ENCODE peak calls at places on chromosomes 11 and 22, in four cellular contexts. U is GM12878, Z is HEK293T, E is H1. O is an unnamed sample.

GRCh38 chr11:33383075-33383919 is 126.1 kb downstream of the HIPK3 start:
- DNase-seq in E (no peak), Z (no peak), U (peak; percentile 33), O (no peak)

GRCh38 chr11:77046060-77046501 is 11.9 kb downstream of the B3GNT6 start:
- DNase-seq in U (no peak), Z (peak; percentile 76), E (peak; percentile 92), O (peak; percentile 30)

GRCh38 chr22:42180349-42180842 is 49.8 kb upstream of the CYP2D6 start:
- DNase-seq in E (no peak), Z (no peak), U (no peak), O (no peak)

GRCh38 chr11:119671048-119671447 is 58.0 kb downstream of the NECTIN1 start:
- DNase-seq in E (no peak), U (no peak), Z (no peak), O (no peak)

GRCh38 chr22:48737461-48738203 is 1090.0 kb downstream of the BRD1 start:
- DNase-seq in U (no peak), Z (no peak), E (no peak), O (no peak)

GRCh38 chr11:110491577-110492352 is 62.0 kb downstream of the FDX1 start:
- DNase-seq in Z (no peak), U (no peak), E (no peak), O (peak; percentile 22)

GRCh38 chr11:795638-796564 is 2.2 kb downstream of the SLC25A22 start:
- DNase-seq in U (no peak), Z (no peak), E (no peak), O (no peak)

GRCh38 chr22:37212174-37212906 is at the start of gene SSTR3:
- DNase-seq in E (peak; percentile 62), Z (no peak), U (no peak), O (no peak)

GRCh38 chr11:65305501-65306268 is 9.0 kb upstream of the CDC42EP2 start:
- DNase-seq in U (no peak), Z (no peak), E (no peak), O (no peak)

GRCh38 chr11:101686514-101686913 is 102.7 kb upstream of the TRPC6 start:
- DNase-seq in E (no peak), U (no peak), Z (no peak), O (no peak)

GRCh38 chr11:72750086-72750485 is 2.1 kb downstream of the ARAP1 start:
- DNase-seq in U (no peak), E (no peak), Z (no peak), O (no peak)

GRCh38 chr22:22897036-22897435 is 9.4 kb downstream of the IGLL5 start:
- DNase-seq in E (no peak), Z (no peak), U (no peak), O (no peak)

GRCh38 chr11:74226907-74227306 is 55.8 kb downstream of the PPME1 start:
- DNase-seq in U (no peak), E (no peak), Z (no peak), O (no peak)

GRCh38 chr11:63919267-63920125 is 2.5 kb upstream of the RCOR2 start:
- DNase-seq in Z (no peak), U (no peak), E (no peak), O (peak; percentile 96)

GRCh38 chr11:62020661-62021060 is 53.2 kb upstream of the FTH1 start:
- DNase-seq in Z (no peak), E (no peak), U (no peak), O (no peak)

GRCh38 chr22:19035474-19036228 is 86.6 kb downstream of the DGCR2 start:
- DNase-seq in Z (no peak), U (no peak), E (peak; percentile 82), O (no peak)

GRCh38 chr22:24335529-24335928 is 64.9 kb downstream of the SPECC1L start:
- DNase-seq in U (no peak), E (no peak), Z (no peak), O (no peak)

GRCh38 chr22:29144786-29145160 is 60.9 kb upstream of the EMID1 start:
- DNase-seq in U (no peak), E (peak; percentile 42), Z (no peak), O (no peak)

GRCh38 chr11:16669799-16670415 is 68.5 kb upstream of the C11orf58 start:
- DNase-seq in E (no peak), U (no peak), Z (no peak), O (peak; percentile 70)

GRCh38 chr11:36041988-36042606 is 98.2 kb downstream of the LDLRAD3 start:
- DNase-seq in Z (no peak), E (no peak), U (no peak), O (no peak)

GRCh38 chr11:130829801-130830562 is 86.3 kb downstream of the SNX19 start:
- DNase-seq in E (no peak), Z (no peak), U (no peak), O (no peak)

GRCh38 chr11:60754887-60755286 is 1.8 kb upstream of the MS4A15 start:
- DNase-seq in E (no peak), U (no peak), Z (no peak), O (no peak)

GRCh38 chr11:103604310-103604709 is 432.1 kb upstream of the DDI1 start:
- DNase-seq in U (no peak), Z (no peak), E (no peak), O (no peak)

GRCh38 chr11:2769409-2769778 is 69.6 kb upstream of the KCNQ1OT1 start:
- DNase-seq in U (no peak), E (peak; percentile 23), Z (no peak), O (no peak)

GRCh38 chr22:37260939-37261338 is 16.9 kb upstream of the RAC2 start:
- DNase-seq in E (peak; percentile 78), Z (peak; percentile 84), U (no peak), O (no peak)

GRCh38 chr11:26753738-26754504 is 32.1 kb upstream of the SLC5A12 start:
- DNase-seq in Z (peak; percentile 41), E (no peak), U (no peak), O (peak; percentile 23)

GRCh38 chr22:42294034-42294985 is 23.9 kb upstream of the TCF20 start:
- DNase-seq in E (peak; percentile 92), Z (peak; percentile 60), U (no peak), O (no peak)

GRCh38 chr11:99410636-99411035 is 389.9 kb downstream of the CNTN5 start:
- DNase-seq in Z (no peak), E (no peak), U (no peak), O (no peak)

GRCh38 chr11:68406318-68407313 is 53.9 kb upstream of the PPP6R3 start:
- DNase-seq in E (no peak), U (no peak), Z (no peak), O (no peak)
- TF ChIP-seq SUZ12 in E (no peak), U (no peak), Z (no peak), O (no peak)

GRCh38 chr11:131867457-131868257 is 497.2 kb downstream of the NTM start:
- DNase-seq in Z (peak; percentile 65), E (peak; percentile 86), U (no peak), O (peak; percentile 84)
- TF ChIP-seq SUZ12 in Z (no peak), E (no peak), U (no peak), O (no peak)

GRCh38 chr11:117381481-117381880 is 53.8 kb downstream of the CEP164 start:
- DNase-seq in E (no peak), Z (no peak), U (no peak), O (no peak)
- TF ChIP-seq SUZ12 in E (no peak), Z (no peak), U (no peak), O (no peak)

GRCh38 chr11:67504023-67504949 is 877 bp downstream of the PITPNM1 start:
- DNase-seq in E (peak; percentile 71), U (no peak), Z (peak; percentile 58), O (no peak)
- TF ChIP-seq SUZ12 in E (no peak), U (no peak), Z (no peak), O (no peak)

DNA sequence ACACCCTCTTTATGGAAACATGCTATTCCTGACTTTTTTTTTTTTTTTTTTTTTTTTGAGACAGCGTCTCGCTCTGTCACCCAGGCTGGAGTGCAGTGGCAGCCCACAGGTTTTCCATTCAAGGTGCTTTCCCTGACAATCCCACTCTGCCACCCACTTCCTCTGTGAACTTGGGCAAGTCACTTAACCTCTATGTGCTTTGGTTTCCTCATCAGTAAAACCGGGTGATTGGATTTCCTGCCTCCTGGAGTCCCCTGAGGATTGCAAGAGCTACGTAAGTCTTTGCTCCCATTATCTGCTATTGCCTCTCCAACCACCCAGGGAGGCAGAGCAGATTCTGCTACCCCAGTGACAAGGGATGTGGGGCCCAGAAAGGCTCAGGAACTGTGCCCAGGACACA is 54.1 kb downstream of the CELSR1 start:
- DNase-seq in E (no peak), Z (no peak), U (peak; percentile 24), O (no peak)
- TF ChIP-seq SUZ12 in E (no peak), Z (no peak), U (no peak), O (no peak)

GRCh38 chr22:39997421-39997820 is 2.7 kb downstream of the FAM83F start:
- DNase-seq in U (no peak), Z (no peak), E (no peak), O (no peak)

GRCh38 chr22:40000171-40000570 is 5.4 kb downstream of the FAM83F start:
- DNase-seq in U (no peak), Z (no peak), E (no peak), O (no peak)

GRCh38 chr22:39999144-39999757 is 4.5 kb downstream of the FAM83F start:
- DNase-seq in Z (no peak), U (no peak), E (no peak), O (no peak)

GRCh38 chr22:39996732-39997131 is 2.0 kb downstream of the FAM83F start:
- DNase-seq in E (no peak), U (no peak), Z (no peak), O (no peak)

DNA sequence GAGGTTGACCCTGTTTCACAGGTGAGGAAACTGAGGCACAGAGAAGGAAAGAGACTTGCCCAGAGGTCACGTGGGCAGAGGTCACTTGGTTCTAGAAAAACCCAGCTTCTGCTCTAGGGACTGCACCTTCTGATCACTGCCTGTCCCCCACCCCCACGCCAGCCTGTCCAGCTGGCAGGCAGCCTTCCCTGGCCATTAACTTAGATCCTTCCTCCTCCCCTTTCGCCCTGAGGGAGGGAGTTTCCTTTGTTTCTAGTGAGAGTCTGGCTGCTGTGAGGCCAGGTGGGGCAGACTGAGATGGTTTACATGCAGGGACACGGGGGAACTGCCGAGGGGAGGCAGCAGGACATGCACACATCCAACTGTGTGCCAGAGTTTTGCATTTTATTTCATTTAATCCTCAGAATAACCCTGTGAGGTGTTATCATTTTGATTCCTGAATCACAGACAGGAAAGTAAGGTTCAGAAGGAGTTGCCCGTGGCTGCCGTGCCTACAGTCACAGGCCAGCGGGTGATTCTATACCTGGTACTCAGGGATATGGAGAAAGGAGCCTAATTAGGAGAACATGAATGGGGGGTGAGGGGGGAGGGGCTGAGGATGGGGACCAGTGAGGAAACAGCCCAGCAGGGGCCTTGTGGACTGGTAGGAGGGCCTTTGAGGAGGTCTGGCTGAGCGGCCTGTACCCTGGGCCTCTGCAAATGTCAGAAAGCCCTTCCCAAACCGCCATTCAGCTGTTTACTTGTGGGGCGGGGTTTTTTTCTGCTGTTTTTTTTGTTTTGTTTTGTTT is 3.4 kb downstream of the FAM83F start:
- DNase-seq in E (peak; percentile 59), Z (no peak), U (no peak), O (peak; percentile 57)
- TF ChIP-seq SUZ12 in E (no peak), Z (no peak), U (no peak), O (no peak)

DNA sequence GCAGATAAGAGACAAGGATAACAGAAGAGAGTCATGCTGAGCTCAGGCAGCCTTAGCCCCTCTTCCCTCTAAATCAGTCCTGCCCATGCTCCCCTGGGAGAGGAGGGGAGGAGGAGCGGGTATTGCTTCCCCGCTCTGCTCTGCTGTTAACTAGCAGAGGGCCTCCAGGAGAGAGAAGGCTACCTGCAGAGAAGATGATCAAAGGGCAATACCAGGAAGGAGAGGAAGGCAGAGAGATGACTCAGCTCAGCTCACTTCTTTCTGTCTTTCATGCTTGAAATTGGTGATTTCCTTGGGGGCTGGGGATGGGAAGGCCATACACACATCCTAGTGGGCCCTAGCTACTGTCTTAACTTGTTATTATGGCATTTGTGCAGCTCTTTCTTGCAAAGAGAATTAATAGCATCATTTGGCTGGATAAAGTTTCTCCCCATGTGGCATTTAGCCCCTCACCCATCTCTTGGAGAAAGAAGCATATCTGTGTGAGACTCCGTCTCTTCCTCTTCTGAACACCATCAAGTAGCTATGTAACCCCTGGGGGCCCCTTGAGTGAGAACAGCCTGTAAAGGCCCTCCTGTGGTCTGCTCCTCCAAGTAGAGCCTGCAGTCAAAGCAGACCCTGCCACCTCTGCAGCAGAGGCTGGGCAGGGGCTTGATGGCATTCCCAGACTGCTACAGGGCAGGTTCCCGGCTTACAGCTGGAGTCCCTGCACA is 33.4 kb upstream of the AMOTL1 start:
- DNase-seq in Z (no peak), U (no peak), E (peak; percentile 60), O (peak; percentile 67)
- TF ChIP-seq SUZ12 in Z (no peak), U (no peak), E (no peak), O (no peak)

O was measured in NT2/D1.